ENCODE peak calls at places on chromosome 4, in six cellular contexts. K is lung, A is colonic mucosa, W is body of pancreas, Q is BE2C, J is nephron progenitor cell. M is an unnamed sample.

GRCh38 chr4:119550857-119551532 is 77.6 kb downstream of the PDE5A start:
- DNase-seq in W (no peak), K (no peak), Q (no peak), J (peak), A (no peak), M (peak)

GRCh38 chr4:19700951-19701350 is 550.8 kb upstream of the SLIT2 start:
- DNase-seq in J (no peak), K (no peak), Q (no peak), W (no peak), A (no peak), M (peak)

GRCh38 chr4:61312526-61312925 is 112.4 kb downstream of the ADGRL3 start:
- DNase-seq in J (no peak), A (no peak), K (no peak), Q (no peak), W (no peak), M (peak)

GRCh38 chr4:108113229-108113628 is 55.5 kb downstream of the LEF1 start:
- DNase-seq in Q (no peak), W (no peak), K (no peak), A (no peak), J (no peak), M (no peak)

GRCh38 chr4:86496094-86497060 is 97.7 kb upstream of the PTPN13 start:
- DNase-seq in J (peak), Q (peak), K (no peak), W (peak), A (peak), M (peak)

GRCh38 chr4:139609647-139610046 is 53.6 kb upstream of the SETD7 start:
- DNase-seq in Q (no peak), K (no peak), W (no peak), J (no peak), A (no peak), M (peak)

GRCh38 chr4:94814237-94814636 is 56.5 kb downstream of the BMPR1B start:
- DNase-seq in J (no peak), W (no peak), K (no peak), Q (no peak), A (no peak), M (no peak)

GRCh38 chr4:177485528-177485927 is 43.3 kb upstream of the AGA start:
- DNase-seq in K (no peak), J (no peak), W (no peak), A (no peak), Q (no peak), M (peak)

GRCh38 chr4:26330186-26330787 is 9.5 kb downstream of the RBPJ start:
- DNase-seq in W (no peak), K (no peak), J (no peak), Q (peak), A (peak), M (peak)

GRCh38 chr4:170868191-170868590 is 778.4 kb upstream of the AADAT start:
- DNase-seq in A (no peak), W (no peak), K (no peak), J (no peak), Q (no peak), M (no peak)

GRCh38 chr4:74111990-74112389 is 13.0 kb upstream of the CXCL2 start:
- DNase-seq in K (peak), W (no peak), A (no peak), Q (no peak), J (no peak), M (peak)

GRCh38 chr4:110527156-110527555 is 51.2 kb downstream of the ENPEP start:
- DNase-seq in Q (no peak), W (no peak), K (no peak), J (no peak), A (no peak), M (no peak)

GRCh38 chr4:57081651-57082349 is 28.4 kb downstream of the IGFBP7 start:
- DNase-seq in K (no peak), W (no peak), Q (no peak), J (no peak), A (no peak), M (no peak)

DNA sequence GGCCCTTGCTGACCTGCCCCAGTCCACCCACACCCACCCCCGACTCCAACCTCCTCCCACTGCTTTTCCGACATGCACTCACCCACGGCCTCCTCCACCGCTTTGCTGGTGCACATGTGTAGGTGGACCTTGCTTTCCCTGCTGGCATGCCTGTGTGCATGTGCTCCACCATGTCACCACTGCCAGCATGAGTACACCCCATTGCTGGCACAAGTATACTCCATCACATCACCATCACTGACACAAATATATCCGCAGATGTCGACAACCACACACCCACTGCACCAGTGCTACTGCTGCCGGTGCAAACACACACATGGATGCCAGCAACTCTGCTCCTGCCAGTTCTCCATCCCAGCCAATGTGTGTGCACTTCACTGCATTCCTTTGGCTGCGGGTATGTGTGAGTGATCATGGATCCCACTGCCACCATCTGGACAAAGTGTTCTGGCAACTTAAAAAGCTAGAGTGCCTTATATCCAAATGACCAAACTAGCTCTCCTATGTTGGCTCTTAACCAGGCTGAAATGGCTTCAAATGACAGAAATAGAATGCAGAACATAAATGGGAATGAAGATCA is 1072.3 kb downstream of the RAPGEF2 start:
- DNase-seq in J (no peak), K (no peak), Q (no peak), W (no peak), A (no peak), M (no peak)
- TF ChIP-seq CTCF in J (no peak), K (no peak), Q (peak), W (no peak), A (no peak), M (no peak)

GRCh38 chr4:151768835-151769234 is 8.0 kb upstream of the GATB start:
- DNase-seq in W (no peak), K (no peak), Q (no peak), J (no peak), A (no peak), M (no peak)

GRCh38 chr4:151771664-151772063 is 10.9 kb upstream of the GATB start:
- DNase-seq in A (no peak), J (no peak), W (no peak), Q (peak), K (no peak), M (no peak)

GRCh38 chr4:151770154-151770553 is 9.3 kb upstream of the GATB start:
- DNase-seq in J (no peak), W (no peak), K (no peak), Q (no peak), A (no peak), M (no peak)

GRCh38 chr4:151772322-151772721 is 11.5 kb upstream of the GATB start:
- DNase-seq in Q (no peak), W (no peak), A (no peak), J (no peak), K (no peak), M (no peak)

DNA sequence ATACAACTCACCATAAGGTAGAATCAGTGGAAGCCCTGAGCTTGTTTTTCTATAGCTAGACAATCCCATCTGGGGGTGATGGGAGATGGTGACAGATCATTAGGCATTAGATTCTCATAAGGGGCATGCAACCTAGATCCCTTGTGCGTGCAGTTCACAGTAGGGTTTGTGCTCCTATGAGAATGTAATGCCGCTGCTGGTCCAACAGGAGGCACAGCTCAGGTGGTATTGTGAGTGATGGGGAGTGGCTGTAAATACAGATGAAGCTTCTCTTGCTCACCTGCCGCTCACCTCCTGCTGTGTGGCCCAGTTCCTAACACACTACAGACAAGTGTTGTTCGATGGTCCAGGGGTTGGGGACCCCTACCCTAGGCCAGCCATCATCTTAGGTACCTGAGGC is 5.9 kb upstream of the GATB start:
- DNase-seq in A (no peak), K (no peak), J (no peak), W (no peak), Q (no peak), M (no peak)
- TF ChIP-seq CTCF in A (peak), K (no peak), J (no peak), W (no peak), Q (peak), M (no peak)

DNA sequence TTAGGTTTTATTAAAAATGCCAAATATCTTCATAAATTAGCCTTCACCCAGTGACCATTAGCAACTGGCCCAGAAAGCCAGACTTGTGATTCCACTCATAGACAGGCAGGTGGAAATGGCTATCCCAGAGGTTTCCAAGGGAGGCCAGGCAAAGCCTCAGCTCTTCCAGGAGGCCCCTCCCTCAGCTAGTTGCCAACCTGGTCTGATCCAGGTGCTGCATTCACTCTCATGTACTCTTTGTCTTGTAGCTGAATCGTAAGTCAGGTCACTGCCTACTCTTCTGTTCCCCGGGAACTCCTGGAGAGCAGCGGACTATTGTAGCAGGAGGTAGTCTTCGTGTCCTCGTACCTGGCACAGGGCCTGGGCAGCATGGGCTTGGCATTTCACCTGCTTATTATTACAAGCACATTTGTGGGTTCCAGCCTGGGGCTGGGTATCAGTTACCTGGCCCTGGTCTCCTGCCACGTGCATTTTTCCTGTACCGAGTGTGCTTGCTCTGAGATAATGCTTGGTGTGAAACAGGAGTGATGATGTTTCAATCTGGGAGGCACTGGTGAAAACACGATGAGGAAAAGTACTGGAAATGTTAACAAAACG is 101.6 kb downstream of the FAM193A start:
- DNase-seq in W (no peak), A (no peak), J (no peak), Q (no peak), K (no peak), M (no peak)
- TF ChIP-seq CTCF in W (no peak), A (no peak), J (no peak), Q (no peak), K (no peak), M (no peak)

DNA sequence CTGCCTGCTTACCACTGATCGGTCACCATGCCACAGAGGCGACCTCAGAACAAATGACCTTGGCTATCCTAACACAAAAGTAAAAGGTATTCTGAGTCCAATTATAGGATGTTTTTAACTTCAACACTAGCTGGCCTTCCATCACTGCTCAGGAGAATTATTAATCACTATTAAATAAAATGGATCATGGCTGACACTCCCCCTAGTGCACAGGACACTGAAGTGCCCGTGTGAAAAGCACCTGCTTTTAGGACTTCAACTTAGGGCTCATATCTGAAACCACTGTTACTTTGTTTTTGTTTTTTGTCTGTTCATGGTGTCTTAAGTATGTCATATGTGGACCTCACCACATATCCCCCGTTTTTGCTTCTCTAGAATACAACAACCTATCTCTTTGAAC is 33.9 kb downstream of the STX18 start:
- DNase-seq in J (no peak), W (no peak), K (no peak), Q (no peak), A (no peak), M (peak)
- TF ChIP-seq CTCF in J (peak), W (peak), K (no peak), Q (peak), A (peak), M (peak)

GRCh38 chr4:17562157-17562556 is 14.8 kb upstream of the LAP3 start:
- DNase-seq in J (no peak), Q (peak), W (no peak), A (no peak), K (no peak), M (no peak)
- TF ChIP-seq CTCF in J (no peak), Q (peak), W (no peak), A (no peak), K (no peak), M (peak)

GRCh38 chr4:24809376-24809775 is 14.0 kb downstream of the SOD3 start:
- DNase-seq in Q (no peak), J (no peak), W (no peak), A (peak), K (no peak), M (no peak)
- TF ChIP-seq CTCF in Q (peak), J (no peak), W (no peak), A (no peak), K (no peak), M (no peak)

DNA sequence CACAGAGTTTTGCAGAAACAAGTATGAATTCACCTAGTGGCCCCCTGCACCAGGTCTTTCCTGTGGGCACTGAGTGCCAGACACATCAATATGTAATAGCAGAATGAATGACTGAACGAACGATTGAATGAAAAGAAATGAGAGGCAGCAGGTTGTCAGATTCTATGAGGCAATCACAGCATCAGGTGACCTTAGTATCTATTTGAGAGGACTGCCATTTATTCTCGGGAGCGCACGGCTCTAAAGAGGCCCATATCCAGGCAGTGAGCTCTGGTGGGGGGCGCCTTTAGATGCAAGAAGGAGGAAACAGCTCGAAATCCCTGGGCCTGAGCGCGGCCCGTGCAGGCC is 529 bp upstream of the SLC25A4 start:
- DNase-seq in J (no peak), K (no peak), A (no peak), Q (no peak), W (no peak), M (no peak)
- TF ChIP-seq CTCF in J (no peak), K (no peak), A (no peak), Q (no peak), W (no peak), M (no peak)

GRCh38 chr4:48944252-48944651 is 37.7 kb upstream of the OCIAD2 start:
- DNase-seq in Q (no peak), A (peak), J (no peak), W (no peak), K (no peak), M (peak)

GRCh38 chr4:48944659-48945290 is 38.2 kb upstream of the OCIAD2 start:
- DNase-seq in A (peak), W (peak), K (no peak), Q (peak), J (peak), M (no peak)

GRCh38 chr4:48945981-48946380 is 39.4 kb upstream of the OCIAD2 start:
- DNase-seq in Q (no peak), A (no peak), W (no peak), K (no peak), J (no peak), M (no peak)

GRCh38 chr4:48939785-48940184 is 33.2 kb upstream of the OCIAD2 start:
- DNase-seq in A (no peak), J (no peak), Q (no peak), W (no peak), K (no peak), M (peak)

GRCh38 chr4:48943387-48943786 is 36.8 kb upstream of the OCIAD2 start:
- DNase-seq in A (no peak), K (no peak), J (no peak), W (no peak), Q (peak), M (no peak)
- TF ChIP-seq CTCF in A (no peak), K (no peak), J (no peak), W (no peak), Q (peak), M (peak)